ENCODE peak calls at places on chromosomes 13 and 19, in nine cellular contexts. One of them, this sample, is unnamed. For H3K36me3, the result is how much of the 10 kb centered on the place peaks cover.

GRCh38 chr13:67438465-67438864 is 208.3 kb upstream of the PCDH9 start:
- DNase-seq in brain microvascular endothelial cell: no peak
- DNase-seq in tibial nerve: no peak
- DNase-seq in Caco-2: no peak
- DNase-seq in HepG2: no peak
- DNase-seq in mucosa of descending colon: no peak
- DNase-seq in psoas muscle: no peak
- DNase-seq in A673: peak
- DNase-seq in PC-9: no peak
- DNase-seq in this sample: no peak

GRCh38 chr13:109790951-109791605 is 4.7 kb upstream of the IRS2 start:
- DNase-seq in HepG2: peak
- DNase-seq in psoas muscle: no peak
- DNase-seq in mucosa of descending colon: no peak
- DNase-seq in Caco-2: no peak
- DNase-seq in A673: peak
- DNase-seq in PC-9: peak
- DNase-seq in tibial nerve: no peak
- DNase-seq in brain microvascular endothelial cell: peak
- DNase-seq in this sample: no peak

GRCh38 chr19:35641515-35642151 is at the start of gene ETV2:
- DNase-seq in mucosa of descending colon: peak
- DNase-seq in brain microvascular endothelial cell: peak
- DNase-seq in psoas muscle: no peak
- DNase-seq in Caco-2: no peak
- DNase-seq in HepG2: no peak
- DNase-seq in A673: peak
- DNase-seq in PC-9: no peak
- DNase-seq in tibial nerve: no peak
- DNase-seq in this sample: peak

GRCh38 chr19:2081873-2082810 is 14.0 kb downstream of the MOB3A start:
- DNase-seq in Caco-2: no peak
- DNase-seq in A673: no peak
- DNase-seq in tibial nerve: no peak
- DNase-seq in PC-9: no peak
- DNase-seq in psoas muscle: no peak
- DNase-seq in mucosa of descending colon: peak
- DNase-seq in HepG2: no peak
- DNase-seq in brain microvascular endothelial cell: no peak
- DNase-seq in this sample: peak

GRCh38 chr19:35212241-35212640 is 16.3 kb downstream of the FAM187B start:
- DNase-seq in HepG2: no peak
- DNase-seq in brain microvascular endothelial cell: no peak
- DNase-seq in A673: no peak
- DNase-seq in tibial nerve: no peak
- DNase-seq in Caco-2: peak
- DNase-seq in psoas muscle: no peak
- DNase-seq in mucosa of descending colon: no peak
- DNase-seq in PC-9: no peak
- DNase-seq in this sample: no peak

GRCh38 chr13:25232937-25233515 is 54.3 kb downstream of the MTMR6 start:
- DNase-seq in psoas muscle: no peak
- DNase-seq in tibial nerve: no peak
- DNase-seq in PC-9: no peak
- DNase-seq in mucosa of descending colon: no peak
- DNase-seq in brain microvascular endothelial cell: no peak
- DNase-seq in A673: peak
- DNase-seq in HepG2: peak
- DNase-seq in Caco-2: no peak
- DNase-seq in this sample: no peak

GRCh38 chr19:1599460-1599846 is 5.8 kb downstream of the UQCR11 start:
- DNase-seq in mucosa of descending colon: no peak
- DNase-seq in brain microvascular endothelial cell: no peak
- DNase-seq in PC-9: no peak
- DNase-seq in A673: no peak
- DNase-seq in tibial nerve: no peak
- DNase-seq in Caco-2: no peak
- DNase-seq in psoas muscle: no peak
- DNase-seq in HepG2: no peak
- DNase-seq in this sample: no peak

GRCh38 chr19:37954421-37954874 is 47.4 kb downstream of the SIPA1L3 start:
- DNase-seq in A673: no peak
- DNase-seq in mucosa of descending colon: no peak
- DNase-seq in brain microvascular endothelial cell: no peak
- DNase-seq in PC-9: no peak
- DNase-seq in Caco-2: no peak
- DNase-seq in psoas muscle: no peak
- DNase-seq in tibial nerve: no peak
- DNase-seq in HepG2: no peak
- DNase-seq in this sample: no peak

GRCh38 chr13:41746259-41746658 is 214.7 kb downstream of the VWA8 start:
- DNase-seq in tibial nerve: no peak
- DNase-seq in Caco-2: no peak
- DNase-seq in psoas muscle: no peak
- DNase-seq in A673: peak
- DNase-seq in PC-9: no peak
- DNase-seq in mucosa of descending colon: no peak
- DNase-seq in brain microvascular endothelial cell: peak
- DNase-seq in HepG2: no peak
- DNase-seq in this sample: no peak

GRCh38 chr19:32442650-32443049 is 37.1 kb downstream of the DPY19L3 start:
- DNase-seq in PC-9: no peak
- DNase-seq in mucosa of descending colon: no peak
- DNase-seq in brain microvascular endothelial cell: no peak
- DNase-seq in tibial nerve: no peak
- DNase-seq in Caco-2: no peak
- DNase-seq in HepG2: no peak
- DNase-seq in A673: no peak
- DNase-seq in psoas muscle: no peak
- DNase-seq in this sample: no peak

GRCh38 chr19:48258350-48258749 is 2.6 kb upstream of the CARD8 start:
- DNase-seq in PC-9: no peak
- DNase-seq in psoas muscle: no peak
- DNase-seq in tibial nerve: no peak
- DNase-seq in mucosa of descending colon: no peak
- DNase-seq in HepG2: no peak
- DNase-seq in Caco-2: no peak
- DNase-seq in brain microvascular endothelial cell: no peak
- DNase-seq in A673: peak
- DNase-seq in this sample: no peak

GRCh38 chr13:42041684-42042035 is 6.8 kb upstream of the DGKH start:
- DNase-seq in mucosa of descending colon: peak
- DNase-seq in PC-9: peak
- DNase-seq in HepG2: no peak
- DNase-seq in tibial nerve: no peak
- DNase-seq in Caco-2: peak
- DNase-seq in brain microvascular endothelial cell: peak
- DNase-seq in psoas muscle: peak
- DNase-seq in A673: no peak
- DNase-seq in this sample: peak

GRCh38 chr13:107271226-107271625 is 703.3 kb upstream of the ARGLU1 start:
- DNase-seq in HepG2: no peak
- DNase-seq in tibial nerve: no peak
- DNase-seq in brain microvascular endothelial cell: peak
- DNase-seq in A673: peak
- DNase-seq in Caco-2: no peak
- DNase-seq in PC-9: no peak
- DNase-seq in psoas muscle: no peak
- DNase-seq in mucosa of descending colon: no peak
- DNase-seq in this sample: no peak

GRCh38 chr19:30060872-30061556 is 119.0 kb downstream of the URI1 start:
- DNase-seq in brain microvascular endothelial cell: no peak
- DNase-seq in HepG2: no peak
- DNase-seq in A673: no peak
- DNase-seq in PC-9: no peak
- DNase-seq in tibial nerve: no peak
- DNase-seq in psoas muscle: no peak
- DNase-seq in mucosa of descending colon: peak
- DNase-seq in Caco-2: no peak
- DNase-seq in this sample: no peak

GRCh38 chr13:76489299-76489698 is 396.9 kb downstream of the KCTD12 start:
- DNase-seq in A673: no peak
- DNase-seq in tibial nerve: no peak
- DNase-seq in HepG2: no peak
- DNase-seq in brain microvascular endothelial cell: no peak
- DNase-seq in psoas muscle: no peak
- DNase-seq in Caco-2: no peak
- DNase-seq in PC-9: no peak
- DNase-seq in mucosa of descending colon: no peak
- DNase-seq in this sample: no peak

DNA sequence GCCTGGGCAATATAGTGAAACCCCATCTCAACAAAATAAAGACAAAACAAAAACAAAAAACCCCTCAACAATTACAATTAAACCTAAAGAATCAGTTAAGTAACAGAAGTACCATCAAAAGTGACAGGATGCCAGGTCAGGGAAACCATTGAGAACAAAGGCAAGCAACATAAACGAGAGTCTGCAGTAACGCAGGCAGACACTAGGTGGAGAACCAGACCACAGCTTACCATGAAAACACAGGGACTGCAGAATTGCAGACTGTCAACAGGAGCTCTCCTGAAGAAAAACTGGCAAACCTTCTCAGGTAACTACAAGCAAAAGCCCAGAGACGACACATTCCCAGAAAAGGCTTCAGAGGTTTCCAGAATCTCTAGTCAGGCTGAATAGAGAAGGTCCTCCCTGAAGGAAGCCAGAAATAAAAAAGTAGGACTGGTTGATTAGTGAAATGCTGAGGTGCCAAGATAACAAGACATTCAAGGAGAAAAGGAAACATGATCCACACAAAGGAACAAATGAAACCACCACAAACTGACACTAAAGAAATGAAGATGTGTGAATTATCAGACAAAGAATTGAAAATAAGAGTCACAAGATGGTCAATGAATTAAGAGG is 2.2 kb upstream of the ZNF665 start:
- DNase-seq in mucosa of descending colon: no peak
- DNase-seq in PC-9: peak
- DNase-seq in A673: peak
- DNase-seq in HepG2: peak
- DNase-seq in tibial nerve: peak
- DNase-seq in Caco-2: peak
- DNase-seq in brain microvascular endothelial cell: peak
- DNase-seq in psoas muscle: peak
- DNase-seq in this sample: no peak
- TF ChIP-seq CTCF in mucosa of descending colon: peak
- TF ChIP-seq CTCF in PC-9: peak
- TF ChIP-seq CTCF in A673: peak
- TF ChIP-seq CTCF in HepG2: peak
- TF ChIP-seq CTCF in tibial nerve: peak
- TF ChIP-seq CTCF in Caco-2: peak
- TF ChIP-seq CTCF in brain microvascular endothelial cell: peak
- TF ChIP-seq CTCF in psoas muscle: peak
- TF ChIP-seq CTCF in this sample: peak

GRCh38 chr19:54456423-54457373 is 6.9 kb downstream of the LENG9 start:
- DNase-seq in Caco-2: no peak
- DNase-seq in A673: no peak
- DNase-seq in tibial nerve: no peak
- DNase-seq in HepG2: no peak
- DNase-seq in mucosa of descending colon: peak
- DNase-seq in brain microvascular endothelial cell: no peak
- DNase-seq in PC-9: no peak
- DNase-seq in psoas muscle: no peak
- DNase-seq in this sample: no peak
- H3K36me3 ChIP-seq in Caco-2: under half
- H3K36me3 ChIP-seq in A673: half or more
- H3K36me3 ChIP-seq in tibial nerve: half or more
- H3K36me3 ChIP-seq in HepG2: half or more
- H3K36me3 ChIP-seq in mucosa of descending colon: under half
- H3K36me3 ChIP-seq in brain microvascular endothelial cell: half or more
- H3K36me3 ChIP-seq in PC-9: half or more
- H3K36me3 ChIP-seq in psoas muscle: half or more
- H3K36me3 ChIP-seq in this sample: half or more

GRCh38 chr19:18960370-18960769 is 19.4 kb upstream of the HOMER3 start:
- DNase-seq in tibial nerve: no peak
- DNase-seq in HepG2: no peak
- DNase-seq in mucosa of descending colon: no peak
- DNase-seq in Caco-2: no peak
- DNase-seq in PC-9: no peak
- DNase-seq in psoas muscle: no peak
- DNase-seq in brain microvascular endothelial cell: no peak
- DNase-seq in A673: no peak
- DNase-seq in this sample: no peak
- TF ChIP-seq CTCF in tibial nerve: no peak
- TF ChIP-seq CTCF in HepG2: no peak
- TF ChIP-seq CTCF in mucosa of descending colon: no peak
- TF ChIP-seq CTCF in Caco-2: no peak
- TF ChIP-seq CTCF in PC-9: no peak
- TF ChIP-seq CTCF in psoas muscle: no peak
- TF ChIP-seq CTCF in brain microvascular endothelial cell: no peak
- TF ChIP-seq CTCF in A673: no peak
- TF ChIP-seq CTCF in this sample: no peak

GRCh38 chr13:113238542-113238941 is 29.1 kb downstream of the CUL4A start:
- DNase-seq in PC-9: no peak
- DNase-seq in tibial nerve: no peak
- DNase-seq in Caco-2: no peak
- DNase-seq in psoas muscle: no peak
- DNase-seq in A673: no peak
- DNase-seq in mucosa of descending colon: no peak
- DNase-seq in brain microvascular endothelial cell: no peak
- DNase-seq in HepG2: no peak
- DNase-seq in this sample: no peak

GRCh38 chr13:113229791-113230190 is 20.4 kb downstream of the CUL4A start:
- DNase-seq in brain microvascular endothelial cell: no peak
- DNase-seq in PC-9: no peak
- DNase-seq in psoas muscle: no peak
- DNase-seq in A673: no peak
- DNase-seq in HepG2: no peak
- DNase-seq in mucosa of descending colon: no peak
- DNase-seq in tibial nerve: no peak
- DNase-seq in Caco-2: no peak
- DNase-seq in this sample: no peak

GRCh38 chr13:113231306-113232207 is 22.1 kb downstream of the CUL4A start:
- DNase-seq in A673: no peak
- DNase-seq in psoas muscle: no peak
- DNase-seq in Caco-2: no peak
- DNase-seq in HepG2: no peak
- DNase-seq in tibial nerve: no peak
- DNase-seq in PC-9: no peak
- DNase-seq in mucosa of descending colon: no peak
- DNase-seq in brain microvascular endothelial cell: no peak
- DNase-seq in this sample: no peak

GRCh38 chr13:113232208-113233003 is 23.0 kb downstream of the CUL4A start:
- DNase-seq in psoas muscle: no peak
- DNase-seq in tibial nerve: no peak
- DNase-seq in mucosa of descending colon: no peak
- DNase-seq in Caco-2: no peak
- DNase-seq in HepG2: no peak
- DNase-seq in brain microvascular endothelial cell: no peak
- DNase-seq in A673: no peak
- DNase-seq in PC-9: no peak
- DNase-seq in this sample: no peak

DNA sequence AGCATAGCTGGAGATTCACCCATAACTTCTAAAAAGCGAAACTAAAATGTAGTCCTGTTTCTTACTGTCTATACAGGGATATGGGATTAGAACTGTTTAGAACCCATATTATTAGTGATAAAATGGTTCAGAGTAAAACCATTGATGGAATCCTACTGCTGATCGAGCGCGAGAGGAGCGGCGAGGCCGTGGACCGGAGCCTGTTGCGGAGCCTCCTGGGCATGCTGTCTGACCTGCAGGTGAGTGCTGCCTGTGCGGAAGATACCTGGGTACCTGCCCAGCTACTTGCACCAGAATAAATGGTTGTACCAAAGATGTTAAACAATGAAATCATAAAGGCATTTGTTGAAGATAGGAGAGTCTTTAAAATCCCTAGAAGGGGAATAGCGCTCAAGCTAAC is 23.7 kb downstream of the CUL4A start:
- DNase-seq in PC-9: no peak
- DNase-seq in mucosa of descending colon: no peak
- DNase-seq in A673: no peak
- DNase-seq in brain microvascular endothelial cell: no peak
- DNase-seq in Caco-2: no peak
- DNase-seq in psoas muscle: no peak
- DNase-seq in HepG2: no peak
- DNase-seq in tibial nerve: no peak
- DNase-seq in this sample: no peak
- H3K36me3 ChIP-seq in PC-9: under half
- H3K36me3 ChIP-seq in mucosa of descending colon: under half
- H3K36me3 ChIP-seq in A673: under half
- H3K36me3 ChIP-seq in brain microvascular endothelial cell: under half
- H3K36me3 ChIP-seq in Caco-2: under half
- H3K36me3 ChIP-seq in psoas muscle: half or more
- H3K36me3 ChIP-seq in HepG2: half or more
- H3K36me3 ChIP-seq in tibial nerve: half or more
- H3K36me3 ChIP-seq in this sample: under half